ENCODE peak calls at places on chromosome 16, in five cellular contexts. I is sigmoid colon, G is neural crest cell, P is AG04450, W is lower lobe of right lung. N is an unnamed sample.

GRCh38 chr16:58456193-58456592 is 43.8 kb upstream of the NDRG4 start:
- DNase-seq in P (no peak), I (no peak), W (no peak), G (no peak), N (no peak)

GRCh38 chr16:30786936-30787612 is at the start of gene ZNF629:
- DNase-seq in I (peak), G (peak), P (no peak), W (peak), N (peak)

GRCh38 chr16:83070416-83071199 is 443.8 kb downstream of the CDH13 start:
- DNase-seq in P (no peak), I (no peak), G (no peak), W (no peak), N (no peak)

GRCh38 chr16:79150128-79150527 is 450.4 kb downstream of the MAF start:
- DNase-seq in W (no peak), G (no peak), I (no peak), P (no peak), N (no peak)

GRCh38 chr16:51545951-51546350 is 394.9 kb upstream of the SALL1 start:
- DNase-seq in I (no peak), P (no peak), G (no peak), W (no peak), N (no peak)

GRCh38 chr16:30666681-30667080 is 8.4 kb downstream of the FBRS start:
- DNase-seq in G (no peak), I (no peak), W (no peak), P (no peak), N (no peak)

GRCh38 chr16:57623251-57624043 is 5.0 kb upstream of the ADGRG1 start:
- DNase-seq in G (peak), W (peak), P (no peak), I (peak), N (no peak)

GRCh38 chr16:89581045-89581695 is 5.6 kb downstream of the CPNE7 start:
- DNase-seq in I (no peak), G (no peak), W (no peak), P (peak), N (no peak)

GRCh38 chr16:78434401-78434800 is 334.9 kb downstream of the WWOX start:
- DNase-seq in W (no peak), I (no peak), G (no peak), P (no peak), N (no peak)

GRCh38 chr16:64180136-64180900 is 941.5 kb downstream of the CDH11 start:
- DNase-seq in P (no peak), W (no peak), G (no peak), I (no peak), N (no peak)

GRCh38 chr16:88843256-88843655 is 13.5 kb downstream of the GALNS start:
- DNase-seq in G (no peak), I (no peak), P (no peak), W (no peak), N (no peak)

GRCh38 chr16:31078597-31079341 is 4.5 kb downstream of the ZNF646 start:
- DNase-seq in P (no peak), W (no peak), G (no peak), I (peak), N (peak)

GRCh38 chr16:78303946-78304345 is 204.5 kb downstream of the WWOX start:
- DNase-seq in I (no peak), W (no peak), G (no peak), P (no peak), N (no peak)

GRCh38 chr16:69465083-69465721 is 40.8 kb downstream of the CYB5B start:
- DNase-seq in I (no peak), W (no peak), P (no peak), G (no peak), N (no peak)

GRCh38 chr16:55037051-55037450 is 106.4 kb downstream of the IRX5 start:
- DNase-seq in W (no peak), P (no peak), G (no peak), I (no peak), N (no peak)

GRCh38 chr16:42069-42457 is 11.3 kb downstream of the POLR3K start:
- DNase-seq in G (no peak), P (no peak), W (peak), I (no peak), N (no peak)

GRCh38 chr16:54744998-54745397 is 185.7 kb upstream of the IRX5 start:
- DNase-seq in I (no peak), W (no peak), P (no peak), G (no peak), N (no peak)

GRCh38 chr16:89112377-89113151 is 18.9 kb downstream of the ACSF3 start:
- DNase-seq in W (peak), P (no peak), G (no peak), I (no peak), N (no peak)

GRCh38 chr16:50501251-50501650 is 46.9 kb upstream of the NKD1 start:
- DNase-seq in I (peak), W (no peak), P (no peak), G (no peak), N (no peak)

GRCh38 chr16:4327782-4328579 is 12.1 kb downstream of the GLIS2 start:
- DNase-seq in W (peak), G (peak), P (no peak), I (peak), N (no peak)

GRCh38 chr16:15704545-15704987 is 54.5 kb downstream of the NDE1 start:
- DNase-seq in P (peak), I (peak), G (peak), W (peak), N (peak)

GRCh38 chr16:47016700-47017133 is 43.2 kb upstream of the DNAJA2 start:
- DNase-seq in G (no peak), W (no peak), P (no peak), I (no peak), N (no peak)

GRCh38 chr16:31428277-31428597 is at the start of gene COX6A2:
- DNase-seq in I (no peak), W (no peak), P (no peak), G (no peak), N (no peak)

GRCh38 chr16:4373909-4374742 is 2.5 kb downstream of the VASN start:
- DNase-seq in I (peak), G (no peak), P (peak), W (peak), N (no peak)

GRCh38 chr16:12392585-12393089 is 411.1 kb downstream of the CPPED1 start:
- DNase-seq in W (no peak), P (no peak), I (peak), G (no peak), N (no peak)

GRCh38 chr16:8026450-8026849 is 563.9 kb downstream of the TMEM114 start:
- DNase-seq in I (no peak), W (no peak), G (peak), P (no peak), N (no peak)

GRCh38 chr16:1906846-1907165 is 11.4 kb downstream of the HS3ST6 start:
- DNase-seq in I (no peak), P (no peak), W (no peak), G (no peak), N (no peak)

GRCh38 chr16:47577029-47577428 is 115.9 kb downstream of the PHKB start:
- DNase-seq in W (no peak), I (no peak), P (no peak), G (no peak), N (no peak)

GRCh38 chr16:28321700-28322411 is 29.5 kb downstream of the SBK1 start:
- DNase-seq in W (no peak), P (no peak), G (peak), I (no peak), N (peak)

GRCh38 chr16:55376567-55377167 is 52.7 kb downstream of the IRX6 start:
- DNase-seq in I (no peak), G (no peak), W (no peak), P (no peak), N (no peak)

GRCh38 chr16:11370084-11370931 is 25.0 kb downstream of the RMI2 start:
- DNase-seq in G (no peak), W (no peak), P (no peak), I (no peak), N (no peak)

GRCh38 chr16:21097151-21097550 is 53.5 kb downstream of the DNAH3 start:
- DNase-seq in G (no peak), P (no peak), W (no peak), I (no peak), N (no peak)

GRCh38 chr16:87929986-87930385 is 6.3 kb downstream of the CA5A start:
- DNase-seq in W (no peak), I (no peak), G (no peak), P (no peak), N (no peak)

GRCh38 chr16:79264237-79265104 is 336.1 kb downstream of the MAF start:
- DNase-seq in W (no peak), P (no peak), G (no peak), I (no peak), N (no peak)

GRCh38 chr16:20001856-20002707 is 71.6 kb downstream of the GPR139 start:
- DNase-seq in G (no peak), P (no peak), I (no peak), W (no peak), N (no peak)

GRCh38 chr16:49986351-49987124 is 38.5 kb upstream of the CNEP1R1 start:
- DNase-seq in W (no peak), I (no peak), P (no peak), G (no peak), N (no peak)

GRCh38 chr16:67151431-67152097 is 766 bp upstream of the B3GNT9 start:
- DNase-seq in W (no peak), G (no peak), P (no peak), I (no peak), N (no peak)
- TF ChIP-seq CTCF in W (no peak), G (peak), P (no peak), I (no peak), N (no peak)

DNA sequence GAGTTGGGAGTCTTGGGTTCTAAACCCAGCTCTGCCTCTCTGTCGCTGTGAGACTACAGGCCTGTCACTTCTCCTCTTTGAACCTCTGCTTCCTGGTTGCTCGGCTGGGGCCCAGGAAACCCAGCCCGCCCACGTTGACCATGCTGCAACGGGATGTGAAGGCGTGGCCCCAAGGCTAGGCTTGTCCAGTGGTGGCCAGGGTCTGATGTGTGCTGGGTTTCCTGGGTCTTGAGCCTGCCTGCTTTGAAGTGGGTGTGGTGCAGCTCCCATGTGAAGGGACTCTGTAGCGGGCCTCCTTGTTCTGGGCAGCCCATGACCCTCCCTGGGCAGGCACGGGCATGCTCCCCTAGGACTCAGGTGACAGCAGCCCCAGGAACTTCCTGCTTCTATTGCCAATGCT is 82.3 kb downstream of the SDR42E1 start:
- DNase-seq in I (no peak), P (no peak), W (peak), G (no peak), N (no peak)
- TF ChIP-seq CTCF in I (no peak), P (no peak), W (no peak), G (no peak), N (no peak)

DNA sequence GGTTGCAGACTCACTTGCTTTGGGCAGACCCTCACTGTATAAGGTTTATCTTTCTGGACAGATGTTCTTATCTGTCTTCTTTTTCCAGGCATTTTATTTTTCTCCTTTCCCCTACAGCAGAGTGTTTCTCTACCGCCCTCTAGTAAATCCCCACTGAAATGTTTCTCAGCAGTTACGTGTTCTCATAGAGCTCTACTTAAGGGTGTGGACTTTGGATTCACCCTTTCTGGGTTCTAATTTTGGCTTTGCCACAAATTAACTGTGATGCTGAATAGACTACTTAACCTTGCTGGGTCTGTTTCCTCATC is 2.0 kb downstream of the ADAT1 start:
- DNase-seq in I (no peak), G (no peak), P (no peak), W (no peak), N (no peak)
- TF ChIP-seq CTCF in I (no peak), G (peak), P (peak), W (no peak), N (peak)

DNA sequence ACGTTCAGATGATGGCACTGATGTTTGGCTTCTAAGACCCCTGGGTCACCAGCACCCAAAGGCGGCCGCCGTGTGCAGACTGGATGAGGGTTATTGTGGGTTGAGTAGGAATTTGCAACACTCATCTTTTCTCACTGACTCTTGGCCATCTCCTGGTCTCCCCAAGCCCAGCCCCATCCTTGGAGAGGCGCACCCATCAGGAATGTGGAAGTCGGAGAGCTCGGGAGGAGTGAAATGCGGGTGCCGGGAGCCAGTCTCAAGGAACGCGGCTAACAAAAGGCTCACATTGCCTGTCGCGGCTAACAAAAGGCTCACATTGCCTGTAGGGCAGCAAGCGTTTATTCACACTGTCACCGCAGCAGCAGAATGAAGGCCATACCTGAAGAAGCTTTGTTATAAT is 248.6 kb downstream of the FOXL1 start:
- DNase-seq in W (no peak), I (no peak), G (no peak), P (no peak), N (no peak)
- TF ChIP-seq CTCF in W (no peak), I (no peak), G (no peak), P (no peak), N (no peak)

DNA sequence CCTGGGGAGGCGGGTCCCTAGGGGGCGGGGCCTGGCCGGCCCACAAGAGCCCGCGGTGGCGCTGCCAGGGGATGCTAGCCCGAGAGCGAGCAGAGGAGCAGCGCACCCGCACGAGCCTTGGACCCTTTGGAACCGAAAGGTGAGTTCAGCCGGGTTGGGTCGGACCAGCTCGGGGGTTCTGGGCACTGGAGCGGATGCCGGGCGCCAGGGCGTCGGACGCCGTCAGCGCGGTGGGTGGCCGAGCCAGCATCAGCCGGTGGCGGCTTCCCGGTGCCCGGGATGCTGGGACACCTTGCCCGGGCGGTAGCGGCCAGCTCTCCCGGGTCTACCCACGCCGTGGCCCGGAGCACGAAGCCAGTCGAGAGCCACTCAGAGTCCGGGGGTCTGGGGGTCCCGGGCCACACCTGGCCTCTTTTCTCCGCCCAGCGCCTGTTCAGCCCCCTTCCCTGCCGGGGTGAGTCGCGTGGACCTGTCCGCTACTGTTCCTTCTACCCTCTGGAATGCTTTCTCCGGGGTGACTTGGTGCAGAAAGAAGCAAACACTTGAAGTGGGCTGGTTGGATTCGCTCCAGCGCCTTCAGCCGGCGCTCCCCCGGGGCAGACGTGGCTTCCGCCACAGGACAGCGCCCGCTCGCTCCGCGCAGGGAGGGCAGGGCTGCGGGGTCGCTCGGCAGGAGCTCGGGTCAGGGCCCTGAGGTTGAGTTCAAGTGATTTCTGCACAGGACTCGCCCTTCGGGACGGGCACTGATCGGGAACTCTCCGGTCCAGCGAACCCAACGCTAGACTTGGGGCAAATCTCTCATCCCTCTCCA is at the start of gene SCNN1G:
- DNase-seq in I (no peak), W (peak), G (peak), P (no peak), N (no peak)
- TF ChIP-seq CTCF in I (no peak), W (peak), G (peak), P (no peak), N (no peak)

DNA sequence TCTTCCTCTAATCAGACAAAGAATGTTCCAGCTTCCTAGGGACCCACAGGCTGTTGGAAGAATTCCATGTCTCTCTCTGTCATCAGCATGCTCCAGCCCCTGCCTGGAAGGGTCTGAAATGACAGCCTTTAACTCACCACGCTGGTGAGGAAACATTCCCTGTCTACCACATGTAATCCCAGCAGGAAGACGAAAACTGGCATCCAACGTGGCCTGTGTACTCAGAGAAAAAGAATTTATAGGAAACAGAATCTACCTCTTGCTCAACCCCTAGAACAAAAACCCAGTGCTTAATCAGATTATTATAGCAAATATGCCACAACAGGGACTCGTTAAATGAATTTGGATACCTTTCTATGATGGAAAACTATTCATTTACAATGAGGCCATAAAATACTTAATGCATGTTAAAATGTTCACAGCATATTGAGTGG is 147.3 kb upstream of the FOXF1 start:
- DNase-seq in P (peak), G (no peak), I (peak), W (no peak), N (no peak)
- TF ChIP-seq CTCF in P (no peak), G (no peak), I (no peak), W (no peak), N (no peak)

GRCh38 chr16:86872833-86873232 is 294.5 kb downstream of the FOXL1 start:
- DNase-seq in I (no peak), W (no peak), P (no peak), G (no peak), N (no peak)
- TF ChIP-seq CTCF in I (no peak), W (no peak), P (no peak), G (no peak), N (no peak)

GRCh38 chr16:72666267-72666666 is 381.7 kb downstream of the ZFHX3 start:
- DNase-seq in G (no peak), W (no peak), P (no peak), I (no peak), N (no peak)
- TF ChIP-seq CTCF in G (no peak), W (no peak), P (no peak), I (no peak), N (no peak)

N was measured in D721Med.